ENCODE peak calls at places on chromosomes 3 and 15, in five cellular contexts. One of them, this sample, is unnamed.

GRCh38 chr15:78840661-78841060 is 29.4 kb upstream of the ADAMTS7 start:
- DNase-seq in activated T-cell treated with anti-CD3 and anti-CD28 coated beads for 1 hour: no peak
- DNase-seq in ecto neural progenitor cell: no peak
- DNase-seq in activated gamma-delta T cell treated with Interleukin-2 at 50 U/mL for 16 hours: no peak
- DNase-seq in foreskin fibroblast: no peak
- DNase-seq in this sample: no peak

GRCh38 chr15:51499379-51499976 is 123.1 kb downstream of the DMXL2 start:
- DNase-seq in activated T-cell treated with anti-CD3 and anti-CD28 coated beads for 1 hour: no peak
- DNase-seq in ecto neural progenitor cell: no peak
- DNase-seq in activated gamma-delta T cell treated with Interleukin-2 at 50 U/mL for 16 hours: no peak
- DNase-seq in foreskin fibroblast: peak
- DNase-seq in this sample: no peak

GRCh38 chr3:51401639-51402166 is 10.6 kb downstream of the RBM15B start:
- DNase-seq in activated gamma-delta T cell treated with Interleukin-2 at 50 U/mL for 16 hours: no peak
- DNase-seq in ecto neural progenitor cell: no peak
- DNase-seq in activated T-cell treated with anti-CD3 and anti-CD28 coated beads for 1 hour: no peak
- DNase-seq in foreskin fibroblast: no peak
- DNase-seq in this sample: no peak

GRCh38 chr3:69558912-69559311 is 173.0 kb upstream of the FRMD4B start:
- DNase-seq in foreskin fibroblast: no peak
- DNase-seq in activated T-cell treated with anti-CD3 and anti-CD28 coated beads for 1 hour: no peak
- DNase-seq in activated gamma-delta T cell treated with Interleukin-2 at 50 U/mL for 16 hours: no peak
- DNase-seq in ecto neural progenitor cell: no peak
- DNase-seq in this sample: no peak

GRCh38 chr15:63401714-63402497 is 20.3 kb upstream of the CA12 start:
- DNase-seq in activated T-cell treated with anti-CD3 and anti-CD28 coated beads for 1 hour: no peak
- DNase-seq in foreskin fibroblast: no peak
- DNase-seq in ecto neural progenitor cell: no peak
- DNase-seq in activated gamma-delta T cell treated with Interleukin-2 at 50 U/mL for 16 hours: no peak
- DNase-seq in this sample: no peak

GRCh38 chr3:41200669-41201021 is 1.3 kb downstream of the CTNNB1 start:
- DNase-seq in ecto neural progenitor cell: no peak
- DNase-seq in foreskin fibroblast: peak
- DNase-seq in activated T-cell treated with anti-CD3 and anti-CD28 coated beads for 1 hour: no peak
- DNase-seq in activated gamma-delta T cell treated with Interleukin-2 at 50 U/mL for 16 hours: no peak
- DNase-seq in this sample: peak

GRCh38 chr15:100733786-100734185 is 131.4 kb downstream of the ASB7 start:
- DNase-seq in foreskin fibroblast: peak
- DNase-seq in activated T-cell treated with anti-CD3 and anti-CD28 coated beads for 1 hour: no peak
- DNase-seq in activated gamma-delta T cell treated with Interleukin-2 at 50 U/mL for 16 hours: no peak
- DNase-seq in ecto neural progenitor cell: no peak
- DNase-seq in this sample: no peak

GRCh38 chr15:39583586-39584265 is 2.8 kb downstream of the THBS1 start:
- DNase-seq in foreskin fibroblast: peak
- DNase-seq in ecto neural progenitor cell: no peak
- DNase-seq in activated gamma-delta T cell treated with Interleukin-2 at 50 U/mL for 16 hours: peak
- DNase-seq in activated T-cell treated with anti-CD3 and anti-CD28 coated beads for 1 hour: no peak
- DNase-seq in this sample: no peak

GRCh38 chr3:117914540-117914939 is 1120.1 kb downstream of the IGSF11 start:
- DNase-seq in foreskin fibroblast: no peak
- DNase-seq in activated T-cell treated with anti-CD3 and anti-CD28 coated beads for 1 hour: no peak
- DNase-seq in ecto neural progenitor cell: no peak
- DNase-seq in activated gamma-delta T cell treated with Interleukin-2 at 50 U/mL for 16 hours: no peak
- DNase-seq in this sample: no peak

GRCh38 chr3:52216585-52217408 is 8.6 kb downstream of the TLR9 start:
- DNase-seq in activated gamma-delta T cell treated with Interleukin-2 at 50 U/mL for 16 hours: peak
- DNase-seq in activated T-cell treated with anti-CD3 and anti-CD28 coated beads for 1 hour: peak
- DNase-seq in ecto neural progenitor cell: peak
- DNase-seq in foreskin fibroblast: peak
- DNase-seq in this sample: peak